ENCODE peak calls at places on chromosomes 7 and 10, in six cellular contexts. J, V, T, C, Y and E are unnamed samples.
A peak's percentile ranks its signal among the peaks of the same experiment; 100 is the strongest.

GRCh38 chr7:140678816-140679130 is 6.0 kb downstream of the ADCK2 start:
- DNase-seq in J (no peak), V (no peak), T (no peak), C (no peak), Y (no peak), E (no peak)

GRCh38 chr10:53325073-53325472 is 552.5 kb upstream of the MBL2 start:
- DNase-seq in J (no peak), V (peak; percentile 53), T (no peak), C (no peak), Y (no peak), E (no peak)

GRCh38 chr7:14598978-14599377 is 303.6 kb downstream of the DGKB start:
- DNase-seq in J (no peak), V (peak; percentile 60), T (no peak), C (no peak), Y (no peak), E (no peak)

GRCh38 chr7:5421626-5422323 is 1.9 kb downstream of the TNRC18 start:
- DNase-seq in J (no peak), V (peak; percentile 82), T (no peak), C (peak; percentile 77), Y (peak; percentile 87), E (no peak)

GRCh38 chr7:128408709-128409434 is 910 bp downstream of the IMPDH1 start:
- DNase-seq in J (no peak), V (peak; percentile 31), T (no peak), C (no peak), Y (peak; percentile 40), E (no peak)

GRCh38 chr10:132564690-132565089 is 27.1 kb downstream of the INPP5A start:
- DNase-seq in J (no peak), V (no peak), T (no peak), C (no peak), Y (no peak), E (no peak)

GRCh38 chr7:67696124-67696523 is 699.5 kb downstream of the TYW1 start:
- DNase-seq in J (no peak), V (no peak), T (no peak), C (no peak), Y (no peak), E (no peak)

GRCh38 chr10:20034732-20035131 is 218.5 kb downstream of the PLXDC2 start:
- DNase-seq in J (no peak), V (no peak), T (no peak), C (peak; percentile 75), Y (peak; percentile 35), E (no peak)

GRCh38 chr7:21971780-21972396 is 26.2 kb upstream of the CDCA7L start:
- DNase-seq in J (no peak), V (no peak), T (no peak), C (no peak), Y (no peak), E (peak; percentile 85)

GRCh38 chr7:24665564-24666294 is 91.5 kb downstream of the GSDME start:
- DNase-seq in J (peak; percentile 21), V (peak; percentile 58), T (peak; percentile 30), C (peak; percentile 72), Y (peak; percentile 64), E (peak; percentile 37)

DNA sequence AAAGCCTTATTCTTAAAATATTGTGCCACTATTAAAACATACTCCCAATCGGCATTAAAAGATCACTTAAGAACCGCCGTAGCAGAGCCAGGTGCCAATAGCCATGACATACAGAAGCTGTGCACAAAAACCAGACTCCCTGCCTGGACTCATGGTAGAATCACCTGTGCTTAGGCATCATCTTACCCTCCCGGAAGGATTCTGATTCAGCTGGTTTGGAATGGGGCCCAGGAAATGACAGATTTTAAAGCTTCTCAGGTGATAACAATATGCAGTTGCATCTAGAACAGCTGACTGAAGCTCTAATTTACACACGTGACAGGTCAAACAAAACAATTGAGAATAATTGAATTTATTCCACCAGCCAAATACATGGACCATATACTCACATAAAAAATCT is 10.7 kb downstream of the A1CF start:
- DNase-seq in J (no peak), V (no peak), T (no peak), C (no peak), Y (no peak), E (no peak)
- H3K18ac ChIP-seq in J (no peak overlapping the region), V (no peak overlapping the region), T (no peak overlapping the region), C (no peak overlapping the region), Y (no peak overlapping the region), E (no peak overlapping the region)

GRCh38 chr7:99272476-99273045 is at the start of gene MYH16:
- DNase-seq in J (no peak), V (peak; percentile 57), T (no peak), C (no peak), Y (no peak), E (no peak)
- H3K4me2 ChIP-seq in J (no peak within 1 kb of the TSS), V (no peak within 1 kb of the TSS), T (no peak within 1 kb of the TSS), C (no peak within 1 kb of the TSS), Y (no peak within 1 kb of the TSS), E (no peak within 1 kb of the TSS)

DNA sequence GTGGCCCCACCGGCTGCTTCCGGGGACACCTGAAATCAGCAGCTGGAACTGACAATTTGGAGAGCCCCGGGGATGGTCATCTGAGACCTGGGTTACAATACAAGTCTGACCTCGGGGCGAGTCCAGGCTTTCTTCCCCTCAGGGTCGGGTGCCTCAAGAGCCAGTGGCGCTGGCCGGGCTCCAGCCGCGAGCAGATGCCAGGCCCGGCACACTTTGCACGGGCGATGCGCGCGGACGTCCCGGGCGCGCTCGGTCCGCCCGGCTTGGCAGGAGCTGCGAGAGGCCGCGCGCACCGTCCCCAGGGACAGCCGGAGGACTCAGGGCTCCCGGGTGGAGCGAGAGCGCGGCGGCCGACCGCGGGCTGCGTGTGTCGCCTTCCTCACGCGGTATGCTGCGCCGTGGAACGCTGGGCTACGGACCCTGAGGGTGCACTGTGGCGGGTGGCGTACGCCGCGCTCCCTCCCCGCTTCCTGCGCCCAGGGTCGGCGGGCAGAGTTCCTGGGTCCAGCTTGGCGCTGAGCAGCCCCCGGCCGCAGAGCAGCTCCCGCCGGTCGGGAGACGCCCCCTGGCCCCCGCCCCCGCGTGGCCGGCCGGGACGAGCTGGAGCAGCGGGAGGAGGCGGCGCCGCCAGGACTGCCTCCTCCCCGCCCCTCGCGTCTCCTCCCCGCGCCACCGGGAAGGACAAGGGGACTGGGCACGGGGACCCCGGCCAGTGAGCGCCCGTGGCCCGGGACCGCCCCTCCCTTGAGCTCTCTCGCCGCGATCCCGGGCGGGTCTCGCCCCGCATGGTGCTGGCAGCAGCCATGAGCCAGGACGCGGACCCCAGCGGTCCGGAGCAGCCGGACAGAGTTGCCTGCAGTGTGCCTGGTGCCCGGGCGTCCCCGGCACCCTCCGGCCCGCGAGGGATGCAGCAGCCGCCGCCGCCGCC is at the start of gene RBM20:
- DNase-seq in J (no peak), V (no peak), T (peak; percentile 62), C (peak; percentile 36), Y (peak; percentile 48), E (peak; percentile 59)
- H2AFZ ChIP-seq in J (peak within 1 kb of the TSS; percentile 76), V (peak within 1 kb of the TSS; percentile 88), T (peak within 1 kb of the TSS; percentile 89), C (peak within 1 kb of the TSS; percentile 40), Y (peak within 1 kb of the TSS; percentile 78), E (no peak within 1 kb of the TSS)

DNA sequence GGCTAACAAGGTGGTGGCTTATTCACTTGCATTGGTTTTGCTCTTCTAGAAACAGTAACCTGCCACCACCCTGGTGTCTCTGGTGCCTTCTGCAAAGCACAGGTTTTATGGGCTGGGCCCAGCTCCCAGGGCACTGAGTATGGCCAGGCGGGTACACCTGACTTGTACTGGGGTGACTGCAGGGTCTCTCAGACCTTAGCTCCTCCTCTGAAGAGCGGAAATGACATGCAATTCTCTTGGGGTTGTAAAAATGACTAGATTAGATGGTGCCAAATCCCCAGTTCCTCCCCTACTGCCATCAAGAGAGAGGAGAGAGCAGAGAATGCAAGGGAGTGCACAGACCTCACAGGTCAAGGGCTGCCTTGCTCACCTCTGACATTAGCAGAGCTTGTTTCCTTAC is 14.7 kb downstream of the ESYT2 start:
- DNase-seq in J (no peak), V (no peak), T (no peak), C (no peak), Y (no peak), E (no peak)
- H3K18ac ChIP-seq in J (no peak overlapping the region), V (no peak overlapping the region), T (no peak overlapping the region), C (no peak overlapping the region), Y (peak overlapping the region; percentile 74), E (no peak overlapping the region)

GRCh38 chr7:105002-105401 is 87.4 kb upstream of the FAM20C start:
- DNase-seq in J (no peak), V (no peak), T (no peak), C (no peak), Y (no peak), E (no peak)

GRCh38 chr7:107907-108306 is 84.5 kb upstream of the FAM20C start:
- DNase-seq in J (no peak), V (no peak), T (no peak), C (no peak), Y (no peak), E (no peak)

GRCh38 chr7:109793-110556 is 82.4 kb upstream of the FAM20C start:
- DNase-seq in J (no peak), V (no peak), T (no peak), C (no peak), Y (no peak), E (peak; percentile 24)

GRCh38 chr7:109094-109493 is 83.3 kb upstream of the FAM20C start:
- DNase-seq in J (no peak), V (no peak), T (no peak), C (no peak), Y (no peak), E (peak; percentile 20)

GRCh38 chr7:106356-106755 is 86.0 kb upstream of the FAM20C start:
- DNase-seq in J (no peak), V (no peak), T (no peak), C (no peak), Y (no peak), E (no peak)
- H3K4me2 ChIP-seq in J (no peak overlapping the region), V (no peak overlapping the region), T (no peak overlapping the region), C (no peak overlapping the region), Y (no peak overlapping the region), E (no peak overlapping the region)

GRCh38 chr7:122140918-122141317 is 3.1 kb downstream of the AASS start:
- DNase-seq in J (no peak), V (no peak), T (no peak), C (no peak), Y (no peak), E (no peak)
- H2AFZ ChIP-seq in J (no peak overlapping the region), V (no peak overlapping the region), T (no peak overlapping the region), C (no peak overlapping the region), Y (no peak overlapping the region), E (no peak overlapping the region)

GRCh38 chr10:34427911-34428216 is 387.2 kb downstream of the PARD3 start:
- DNase-seq in J (no peak), V (no peak), T (no peak), C (peak; percentile 84), Y (no peak), E (no peak)
- H3K18ac ChIP-seq in J (peak overlapping the region; percentile 20), V (no peak overlapping the region), T (no peak overlapping the region), C (peak overlapping the region; percentile 68), Y (no peak overlapping the region), E (peak overlapping the region; percentile 66)